ENCODE peak calls at places on chromosomes 3 and 15, in eight cellular contexts. J is GM12878, T is HepG2, Z is HCT116, E is H1, F is SK-N-SH, I is endothelial cell of umbilical vein, D is K562. R is an unnamed sample.

GRCh38 chr15:39585871-39586301 is 5.0 kb downstream of the THBS1 start:
- DNase-seq in J (no peak), T (no peak), Z (no peak), E (no peak), F (no peak), I (no peak), D (no peak), R (no peak)

GRCh38 chr3:28678083-28678482 is 329.5 kb upstream of the AZI2 start:
- DNase-seq in J (no peak), T (no peak), Z (no peak), E (no peak), F (no peak), I (no peak), D (no peak), R (no peak)

GRCh38 chr15:82699726-82700125 is 9.9 kb downstream of the AP3B2 start:
- DNase-seq in J (no peak), T (no peak), Z (no peak), E (peak; percentile 60), F (no peak), I (no peak), D (no peak), R (no peak)

GRCh38 chr3:11850003-11850402 is 3.3 kb upstream of the TAMM41 start:
- DNase-seq in J (no peak), T (no peak), Z (no peak), E (no peak), F (no peak), I (no peak), D (no peak), R (no peak)

GRCh38 chr3:168155207-168155785 is 59.6 kb upstream of the GOLIM4 start:
- DNase-seq in J (no peak), T (no peak), Z (no peak), E (no peak), F (no peak), I (no peak), D (no peak), R (no peak)

GRCh38 chr3:127639173-127640030 is 10.4 kb downstream of the PODXL2 start:
- DNase-seq in J (no peak), T (no peak), Z (no peak), E (no peak), F (no peak), I (no peak), D (no peak), R (no peak)

GRCh38 chr3:104887069-104887468 is 479.6 kb upstream of the ALCAM start:
- DNase-seq in J (no peak), T (no peak), Z (no peak), E (no peak), F (no peak), I (no peak), D (no peak), R (no peak)

GRCh38 chr3:25428003-25428861 is at the start of gene RARB:
- DNase-seq in J (no peak), T (peak; percentile 66), Z (no peak), E (peak; percentile 62), F (peak; percentile 83), I (peak; percentile 98), D (peak; percentile 43), R (peak; percentile 10)

GRCh38 chr3:197368821-197369220 is 70.4 kb upstream of the DLG1 start:
- DNase-seq in J (no peak), T (no peak), Z (no peak), E (no peak), F (no peak), I (no peak), D (no peak), R (no peak)

GRCh38 chr3:171646357-171647133 is 163.7 kb downstream of the PLD1 start:
- DNase-seq in J (no peak), T (peak; percentile 7), Z (peak; percentile 36), E (no peak), F (peak; percentile 49), I (peak; percentile 70), D (peak; percentile 11), R (peak; percentile 53)

GRCh38 chr15:82298520-82298919 is 35.9 kb downstream of the SAXO2 start:
- DNase-seq in J (no peak), T (no peak), Z (no peak), E (no peak), F (no peak), I (no peak), D (no peak), R (no peak)

GRCh38 chr3:98027084-98027445 is 8.1 kb downstream of the GABRR3 start:
- DNase-seq in J (no peak), T (no peak), Z (no peak), E (no peak), F (no peak), I (peak; percentile 62), D (no peak), R (no peak)

GRCh38 chr3:53252105-53252946 is 3.5 kb downstream of the TKT start:
- DNase-seq in J (no peak), T (no peak), Z (no peak), E (no peak), F (no peak), I (peak; percentile 45), D (no peak), R (no peak)

GRCh38 chr15:49865925-49866757 is 245.3 kb downstream of the DTWD1 start:
- DNase-seq in J (no peak), T (no peak), Z (no peak), E (no peak), F (no peak), I (no peak), D (no peak), R (no peak)

GRCh38 chr15:99944131-99944530 is 210.9 kb upstream of the LYSMD4 start:
- DNase-seq in J (no peak), T (no peak), Z (no peak), E (peak; percentile 14), F (no peak), I (no peak), D (no peak), R (no peak)

GRCh38 chr3:122415762-122416654 is at the start of gene WDR5B:
- DNase-seq in J (peak; percentile 98), T (peak; percentile 96), Z (peak; percentile 94), E (peak; percentile 99), F (peak; percentile 93), I (peak; percentile 99), D (peak; percentile 99), R (peak; percentile 96)

GRCh38 chr15:41801850-41802455 is 25.9 kb upstream of the JMJD7 start:
- DNase-seq in J (no peak), T (no peak), Z (no peak), E (no peak), F (no peak), I (peak; percentile 43), D (no peak), R (no peak)

GRCh38 chr15:40743921-40744809 is 10.9 kb downstream of the RMDN3 start:
- DNase-seq in J (no peak), T (no peak), Z (no peak), E (no peak), F (no peak), I (no peak), D (peak; percentile 48), R (no peak)

GRCh38 chr3:64459711-64460110 is 228.1 kb downstream of the ADAMTS9 start:
- DNase-seq in J (no peak), T (no peak), Z (no peak), E (no peak), F (no peak), I (no peak), D (no peak), R (no peak)

GRCh38 chr3:61857297-61857696 is 295.9 kb downstream of the PTPRG start:
- DNase-seq in J (no peak), T (no peak), Z (no peak), E (no peak), F (no peak), I (no peak), D (no peak), R (no peak)
- H3K9ac ChIP-seq in J (no peak overlapping the region), T (no peak overlapping the region), Z (no peak overlapping the region), E (no peak overlapping the region), F (no peak overlapping the region), I (no peak overlapping the region), D (no peak overlapping the region), R (no peak overlapping the region)

GRCh38 chr15:73800662-73801345 is 47.7 kb upstream of the INSYN1 start:
- DNase-seq in J (no peak), T (no peak), Z (no peak), E (no peak), F (no peak), I (peak; percentile 36), D (no peak), R (no peak)
- TF ChIP-seq POLR2AphosphoS5 in J (no peak), T (no peak), Z (no peak), E (no peak), F (no peak), I (no peak), D (no peak), R (no peak)

GRCh38 chr3:66985336-66985920 is 12.7 kb upstream of the KBTBD8 start:
- DNase-seq in J (no peak), T (no peak), Z (no peak), E (no peak), F (no peak), I (no peak), D (no peak), R (no peak)

GRCh38 chr3:66989241-66989640 is 8.9 kb upstream of the KBTBD8 start:
- DNase-seq in J (no peak), T (no peak), Z (no peak), E (no peak), F (no peak), I (no peak), D (no peak), R (no peak)

GRCh38 chr3:66989860-66990696 is 8.0 kb upstream of the KBTBD8 start:
- DNase-seq in J (peak; percentile 40), T (peak; percentile 36), Z (peak; percentile 29), E (no peak), F (no peak), I (no peak), D (peak; percentile 26), R (no peak)

GRCh38 chr3:66983101-66983500 is 15.0 kb upstream of the KBTBD8 start:
- DNase-seq in J (no peak), T (no peak), Z (no peak), E (no peak), F (no peak), I (no peak), D (no peak), R (no peak)

DNA sequence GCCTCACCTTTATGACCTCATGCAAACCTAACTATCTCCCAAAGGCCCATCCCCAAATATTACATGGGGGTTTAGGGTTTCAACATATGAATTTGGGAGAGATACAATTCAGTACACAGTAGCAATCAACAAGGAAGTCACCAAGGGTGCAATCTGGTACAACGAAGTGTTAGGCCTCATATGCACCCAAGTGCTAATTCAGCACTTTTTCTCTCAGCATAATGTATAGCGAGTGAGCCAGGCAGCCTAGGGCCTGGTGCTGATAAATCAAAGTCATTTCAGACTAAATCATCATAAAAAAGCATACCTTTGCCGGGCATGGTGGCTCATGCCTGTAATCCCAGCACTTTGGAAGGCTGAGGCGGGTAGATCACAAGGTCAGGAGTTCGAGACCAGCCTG is 11.7 kb upstream of the KBTBD8 start:
- DNase-seq in J (no peak), T (no peak), Z (no peak), E (no peak), F (no peak), I (no peak), D (no peak), R (no peak)
- H3K9ac ChIP-seq in J (no peak overlapping the region), T (no peak overlapping the region), Z (no peak overlapping the region), E (no peak overlapping the region), F (no peak overlapping the region), I (no peak overlapping the region), D (no peak overlapping the region), R (no peak overlapping the region)

DNA sequence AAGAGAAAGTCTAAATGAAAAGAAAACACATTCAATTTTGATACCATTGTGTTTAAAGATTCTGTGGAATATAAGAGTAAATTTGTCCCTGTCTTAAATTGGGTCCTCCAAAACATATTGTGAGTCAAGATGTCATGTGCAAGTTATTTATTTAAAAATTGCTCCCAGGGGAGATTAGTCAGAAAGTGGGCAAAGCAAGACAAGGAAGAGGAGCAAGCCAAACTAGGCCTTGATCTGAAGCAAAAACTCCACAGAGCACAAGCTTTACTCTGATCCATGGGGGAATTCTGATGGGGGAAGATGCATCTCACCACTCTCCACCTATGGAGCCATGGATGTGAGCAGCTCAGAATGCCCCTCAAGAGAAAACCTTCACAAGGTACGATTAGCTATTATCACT is 342.8 kb upstream of the IL12A start:
- DNase-seq in J (no peak), T (no peak), Z (no peak), E (no peak), F (no peak), I (no peak), D (no peak), R (no peak)
- TF ChIP-seq POLR2AphosphoS5 in J (no peak), T (no peak), Z (no peak), E (no peak), F (no peak), I (no peak), D (no peak), R (no peak)

R was measured in SK-N-MC.